ENCODE peak calls at places on chromosomes 1 and 21, in ten cellular contexts. One of them, this sample, is unnamed.

GRCh38 chr1:7592120-7592798 is 178.8 kb upstream of the VAMP3 start:
- DNase-seq in uterus: no peak
- DNase-seq in neural crest cell: no peak
- DNase-seq in NB4: no peak
- DNase-seq in MM.1S: no peak
- DNase-seq in AG09309: no peak
- DNase-seq in ascending aorta: no peak
- DNase-seq in AG10803: no peak
- DNase-seq in astrocyte of the cerebellum: no peak
- DNase-seq in mucosa of descending colon: no peak
- DNase-seq in this sample: no peak

GRCh38 chr1:171438441-171438840 is 46.9 kb upstream of the PRRC2C start:
- DNase-seq in MM.1S: no peak
- DNase-seq in AG10803: peak
- DNase-seq in neural crest cell: no peak
- DNase-seq in AG09309: peak
- DNase-seq in NB4: no peak
- DNase-seq in mucosa of descending colon: no peak
- DNase-seq in astrocyte of the cerebellum: peak
- DNase-seq in ascending aorta: peak
- DNase-seq in uterus: peak
- DNase-seq in this sample: no peak

GRCh38 chr1:85991261-85991660 is 165.3 kb downstream of the COL24A1 start:
- DNase-seq in MM.1S: no peak
- DNase-seq in AG09309: no peak
- DNase-seq in neural crest cell: no peak
- DNase-seq in ascending aorta: no peak
- DNase-seq in astrocyte of the cerebellum: no peak
- DNase-seq in AG10803: no peak
- DNase-seq in NB4: peak
- DNase-seq in uterus: no peak
- DNase-seq in mucosa of descending colon: no peak
- DNase-seq in this sample: no peak

GRCh38 chr1:56146449-56146848 is 432.9 kb downstream of the PLPP3 start:
- DNase-seq in MM.1S: no peak
- DNase-seq in mucosa of descending colon: no peak
- DNase-seq in uterus: no peak
- DNase-seq in NB4: no peak
- DNase-seq in neural crest cell: no peak
- DNase-seq in astrocyte of the cerebellum: no peak
- DNase-seq in ascending aorta: no peak
- DNase-seq in AG10803: peak
- DNase-seq in AG09309: peak
- DNase-seq in this sample: no peak

GRCh38 chr1:192133350-192133950 is 24.8 kb upstream of the RGS18 start:
- DNase-seq in MM.1S: no peak
- DNase-seq in mucosa of descending colon: no peak
- DNase-seq in uterus: no peak
- DNase-seq in NB4: no peak
- DNase-seq in ascending aorta: no peak
- DNase-seq in neural crest cell: no peak
- DNase-seq in AG09309: peak
- DNase-seq in AG10803: no peak
- DNase-seq in astrocyte of the cerebellum: no peak
- DNase-seq in this sample: no peak

GRCh38 chr1:37720231-37721130 is 28.2 kb downstream of the CDCA8 start:
- DNase-seq in AG10803: no peak
- DNase-seq in NB4: no peak
- DNase-seq in uterus: no peak
- DNase-seq in astrocyte of the cerebellum: no peak
- DNase-seq in ascending aorta: no peak
- DNase-seq in mucosa of descending colon: no peak
- DNase-seq in neural crest cell: no peak
- DNase-seq in AG09309: no peak
- DNase-seq in MM.1S: no peak
- DNase-seq in this sample: no peak

GRCh38 chr1:8212443-8212920 is 105.4 kb upstream of the SLC45A1 start:
- DNase-seq in AG09309: no peak
- DNase-seq in AG10803: no peak
- DNase-seq in NB4: peak
- DNase-seq in astrocyte of the cerebellum: no peak
- DNase-seq in ascending aorta: no peak
- DNase-seq in MM.1S: no peak
- DNase-seq in mucosa of descending colon: no peak
- DNase-seq in neural crest cell: no peak
- DNase-seq in uterus: no peak
- DNase-seq in this sample: no peak

GRCh38 chr1:16971330-16972209 is 8.8 kb downstream of the MFAP2 start:
- DNase-seq in mucosa of descending colon: no peak
- DNase-seq in AG09309: no peak
- DNase-seq in uterus: peak
- DNase-seq in NB4: no peak
- DNase-seq in neural crest cell: no peak
- DNase-seq in astrocyte of the cerebellum: no peak
- DNase-seq in ascending aorta: peak
- DNase-seq in MM.1S: no peak
- DNase-seq in AG10803: no peak
- DNase-seq in this sample: no peak

GRCh38 chr1:84269286-84269685 is 32.2 kb upstream of the SAMD13 start:
- DNase-seq in MM.1S: no peak
- DNase-seq in mucosa of descending colon: no peak
- DNase-seq in astrocyte of the cerebellum: no peak
- DNase-seq in AG10803: no peak
- DNase-seq in neural crest cell: no peak
- DNase-seq in NB4: no peak
- DNase-seq in AG09309: no peak
- DNase-seq in ascending aorta: no peak
- DNase-seq in uterus: no peak
- DNase-seq in this sample: no peak

GRCh38 chr21:34029724-34030528 is 43.5 kb upstream of the MRPS6 start:
- DNase-seq in uterus: peak
- DNase-seq in astrocyte of the cerebellum: no peak
- DNase-seq in NB4: peak
- DNase-seq in neural crest cell: peak
- DNase-seq in MM.1S: peak
- DNase-seq in AG09309: no peak
- DNase-seq in AG10803: peak
- DNase-seq in mucosa of descending colon: no peak
- DNase-seq in ascending aorta: no peak
- DNase-seq in this sample: no peak

GRCh38 chr1:157092831-157093230 is 6.8 kb downstream of the ETV3L start:
- DNase-seq in MM.1S: no peak
- DNase-seq in mucosa of descending colon: no peak
- DNase-seq in astrocyte of the cerebellum: no peak
- DNase-seq in AG10803: no peak
- DNase-seq in NB4: no peak
- DNase-seq in uterus: peak
- DNase-seq in ascending aorta: no peak
- DNase-seq in neural crest cell: no peak
- DNase-seq in AG09309: no peak
- DNase-seq in this sample: no peak

GRCh38 chr1:9426291-9426711 is 113.0 kb upstream of the SLC25A33 start:
- DNase-seq in uterus: no peak
- DNase-seq in MM.1S: peak
- DNase-seq in ascending aorta: no peak
- DNase-seq in NB4: peak
- DNase-seq in AG10803: no peak
- DNase-seq in AG09309: no peak
- DNase-seq in astrocyte of the cerebellum: no peak
- DNase-seq in neural crest cell: no peak
- DNase-seq in mucosa of descending colon: peak
- DNase-seq in this sample: peak

GRCh38 chr21:14388282-14388681 is 5.3 kb upstream of the HSPA13 start:
- DNase-seq in NB4: no peak
- DNase-seq in AG09309: no peak
- DNase-seq in mucosa of descending colon: no peak
- DNase-seq in MM.1S: no peak
- DNase-seq in AG10803: no peak
- DNase-seq in astrocyte of the cerebellum: no peak
- DNase-seq in neural crest cell: no peak
- DNase-seq in ascending aorta: no peak
- DNase-seq in uterus: no peak
- DNase-seq in this sample: no peak

GRCh38 chr21:14384453-14384852 is 1.5 kb upstream of the HSPA13 start:
- DNase-seq in astrocyte of the cerebellum: no peak
- DNase-seq in MM.1S: no peak
- DNase-seq in ascending aorta: no peak
- DNase-seq in mucosa of descending colon: no peak
- DNase-seq in uterus: no peak
- DNase-seq in neural crest cell: no peak
- DNase-seq in AG09309: no peak
- DNase-seq in AG10803: no peak
- DNase-seq in NB4: no peak
- DNase-seq in this sample: no peak

GRCh38 chr21:14383596-14384210 is 757 bp upstream of the HSPA13 start:
- DNase-seq in mucosa of descending colon: no peak
- DNase-seq in AG09309: no peak
- DNase-seq in NB4: peak
- DNase-seq in ascending aorta: no peak
- DNase-seq in astrocyte of the cerebellum: no peak
- DNase-seq in MM.1S: peak
- DNase-seq in AG10803: peak
- DNase-seq in uterus: no peak
- DNase-seq in neural crest cell: no peak
- DNase-seq in this sample: no peak

GRCh38 chr21:14382486-14382834 is 486 bp downstream of the HSPA13 start:
- DNase-seq in AG09309: no peak
- DNase-seq in AG10803: peak
- DNase-seq in uterus: no peak
- DNase-seq in ascending aorta: no peak
- DNase-seq in NB4: no peak
- DNase-seq in astrocyte of the cerebellum: no peak
- DNase-seq in MM.1S: no peak
- DNase-seq in neural crest cell: no peak
- DNase-seq in mucosa of descending colon: no peak
- DNase-seq in this sample: no peak

GRCh38 chr21:14382835-14383595 is at the start of gene HSPA13:
- DNase-seq in ascending aorta: peak
- DNase-seq in NB4: peak
- DNase-seq in AG09309: peak
- DNase-seq in neural crest cell: peak
- DNase-seq in AG10803: peak
- DNase-seq in mucosa of descending colon: peak
- DNase-seq in MM.1S: peak
- DNase-seq in astrocyte of the cerebellum: peak
- DNase-seq in uterus: peak
- DNase-seq in this sample: peak
- TF ChIP-seq CTCF in ascending aorta: no peak
- TF ChIP-seq CTCF in NB4: no peak
- TF ChIP-seq CTCF in AG09309: no peak
- TF ChIP-seq CTCF in neural crest cell: peak
- TF ChIP-seq CTCF in AG10803: no peak
- TF ChIP-seq CTCF in mucosa of descending colon: no peak
- TF ChIP-seq CTCF in MM.1S: no peak
- TF ChIP-seq CTCF in astrocyte of the cerebellum: no peak
- TF ChIP-seq CTCF in uterus: no peak
- TF ChIP-seq CTCF in this sample: no peak

DNA sequence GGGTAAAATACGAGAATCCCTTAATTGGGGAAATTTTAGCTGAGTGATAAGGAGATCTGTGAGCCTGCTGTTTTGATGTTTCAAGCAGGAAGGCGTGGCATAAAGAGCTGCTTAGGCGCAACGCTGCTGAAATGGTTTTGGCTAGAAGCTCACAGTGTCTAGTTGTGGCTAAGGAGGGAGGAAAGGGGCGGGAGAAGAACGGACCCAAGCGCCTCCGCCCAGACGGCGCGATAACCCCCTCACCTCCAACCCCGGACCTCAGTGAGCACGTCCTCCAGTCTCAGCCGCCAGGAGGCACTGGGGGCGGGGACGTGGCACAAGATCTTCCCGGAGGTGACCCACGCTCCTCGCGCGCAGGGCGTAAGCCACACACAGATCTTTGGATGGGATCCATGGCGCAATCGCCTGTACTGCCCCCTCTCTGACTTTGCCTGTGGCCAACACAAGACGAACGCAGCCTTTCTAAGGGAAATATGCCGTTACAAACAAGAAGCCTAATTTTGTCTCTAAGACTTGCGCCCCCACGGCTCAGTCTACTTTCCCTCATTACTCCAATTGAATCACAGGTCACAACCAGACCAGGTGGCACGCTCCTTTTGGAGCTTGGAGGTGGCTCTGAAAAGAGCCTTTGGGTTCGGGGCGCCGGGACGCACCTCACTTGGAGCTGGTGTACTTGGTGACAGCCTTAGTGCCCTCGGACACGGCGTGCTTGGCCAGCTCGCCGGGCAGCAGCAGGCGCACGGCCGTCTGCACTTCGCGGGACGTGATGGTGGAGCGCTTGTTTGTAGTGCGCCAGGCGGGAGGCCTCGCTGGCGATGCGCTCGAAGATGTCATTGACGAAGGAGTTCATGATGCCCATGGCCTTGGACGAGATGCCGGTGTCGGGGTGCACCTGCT is 23.4 kb upstream of the RNF187 start:
- DNase-seq in neural crest cell: peak
- DNase-seq in mucosa of descending colon: peak
- DNase-seq in ascending aorta: no peak
- DNase-seq in AG10803: no peak
- DNase-seq in MM.1S: peak
- DNase-seq in uterus: no peak
- DNase-seq in NB4: peak
- DNase-seq in AG09309: no peak
- DNase-seq in astrocyte of the cerebellum: no peak
- DNase-seq in this sample: no peak
- TF ChIP-seq CTCF in neural crest cell: peak
- TF ChIP-seq CTCF in mucosa of descending colon: no peak
- TF ChIP-seq CTCF in ascending aorta: no peak
- TF ChIP-seq CTCF in AG10803: no peak
- TF ChIP-seq CTCF in MM.1S: peak
- TF ChIP-seq CTCF in uterus: no peak
- TF ChIP-seq CTCF in NB4: no peak
- TF ChIP-seq CTCF in AG09309: no peak
- TF ChIP-seq CTCF in astrocyte of the cerebellum: no peak
- TF ChIP-seq CTCF in this sample: no peak

GRCh38 chr1:147890177-147890790 is 12.3 kb upstream of the GJA8 start:
- DNase-seq in AG09309: no peak
- DNase-seq in neural crest cell: peak
- DNase-seq in ascending aorta: no peak
- DNase-seq in AG10803: peak
- DNase-seq in MM.1S: peak
- DNase-seq in NB4: peak
- DNase-seq in astrocyte of the cerebellum: peak
- DNase-seq in uterus: peak
- DNase-seq in mucosa of descending colon: peak
- DNase-seq in this sample: no peak
- TF ChIP-seq CTCF in AG09309: peak
- TF ChIP-seq CTCF in neural crest cell: peak
- TF ChIP-seq CTCF in ascending aorta: peak
- TF ChIP-seq CTCF in AG10803: peak
- TF ChIP-seq CTCF in MM.1S: peak
- TF ChIP-seq CTCF in NB4: peak
- TF ChIP-seq CTCF in astrocyte of the cerebellum: peak
- TF ChIP-seq CTCF in uterus: peak
- TF ChIP-seq CTCF in mucosa of descending colon: no peak
- TF ChIP-seq CTCF in this sample: peak

DNA sequence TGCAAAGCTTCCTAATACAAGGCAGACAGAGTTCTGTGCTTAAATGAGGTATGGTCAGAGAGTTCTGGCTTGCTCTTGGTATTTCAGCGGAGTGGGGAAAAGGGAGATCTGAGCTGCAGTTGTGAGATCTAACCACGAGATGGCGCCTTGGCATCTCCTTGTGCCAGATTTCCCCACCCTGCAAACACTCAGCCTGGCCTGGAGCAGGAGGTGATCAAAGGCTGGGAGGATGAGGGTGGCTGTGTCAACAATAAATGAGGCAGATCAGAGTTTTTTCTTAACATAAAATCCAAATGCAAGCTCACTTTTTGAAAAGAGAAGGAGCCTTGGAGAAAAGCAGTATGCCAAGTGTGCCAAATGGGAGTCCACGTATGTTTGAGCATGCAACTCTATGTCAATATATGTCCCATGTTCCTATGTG is 4.1 kb upstream of the TFAP2E start:
- DNase-seq in astrocyte of the cerebellum: peak
- DNase-seq in AG09309: no peak
- DNase-seq in NB4: peak
- DNase-seq in AG10803: peak
- DNase-seq in uterus: peak
- DNase-seq in MM.1S: peak
- DNase-seq in ascending aorta: no peak
- DNase-seq in neural crest cell: peak
- DNase-seq in mucosa of descending colon: peak
- DNase-seq in this sample: no peak
- TF ChIP-seq CTCF in astrocyte of the cerebellum: peak
- TF ChIP-seq CTCF in AG09309: peak
- TF ChIP-seq CTCF in NB4: peak
- TF ChIP-seq CTCF in AG10803: peak
- TF ChIP-seq CTCF in uterus: peak
- TF ChIP-seq CTCF in MM.1S: peak
- TF ChIP-seq CTCF in ascending aorta: peak
- TF ChIP-seq CTCF in neural crest cell: peak
- TF ChIP-seq CTCF in mucosa of descending colon: peak
- TF ChIP-seq CTCF in this sample: peak

This sample was measured in CD14-positive monocyte.